ENCODE peak calls at places on chromosomes 4 and X, in six cellular contexts. S is fibroblast of lung, C is tibial artery, E is uterus, W is right lobe of liver, K is astrocyte. I is an unnamed sample.

GRCh38 chr4:112153222-112153791 is 8.1 kb downstream of the FAM241A start:
- DNase-seq in S (no peak), C (no peak), E (no peak), W (no peak), K (no peak), I (no peak)

GRCh38 chr4:105191621-105192210 is 45.0 kb downstream of the TET2 start:
- DNase-seq in S (no peak), C (no peak), E (no peak), W (no peak), K (peak; percentile 72), I (no peak)

GRCh38 chr4:181078236-181078635 is 1165.0 kb upstream of the TENM3 start:
- DNase-seq in S (peak; percentile 72), C (no peak), E (no peak), W (no peak), K (peak; percentile 53), I (no peak)

GRCh38 chr4:170698334-170698733 is 608.6 kb upstream of the AADAT start:
- DNase-seq in S (no peak), C (no peak), E (no peak), W (no peak), K (no peak), I (no peak)

GRCh38 chr4:87011340-87012034 is 76.7 kb downstream of the AFF1 start:
- DNase-seq in S (peak; percentile 80), C (no peak), E (peak; percentile 57), W (no peak), K (peak; percentile 90), I (no peak)

GRCh38 chr4:97123573-97123972 is 1019.7 kb downstream of the STPG2 start:
- DNase-seq in S (no peak), C (no peak), E (no peak), W (no peak), K (no peak), I (no peak)

GRCh38 chrX:49695276-49696180 is at the start of gene PAGE1:
- DNase-seq in S (no peak), C (no peak), E (no peak), W (no peak), K (no peak), I (no peak)

GRCh38 chr4:25068386-25068785 is 37.6 kb upstream of the LGI2 start:
- DNase-seq in S (no peak), C (no peak), E (no peak), W (no peak), K (no peak), I (no peak)

GRCh38 chrX:25519258-25519657 is 503.5 kb upstream of the ARX start:
- DNase-seq in S (no peak), C (no peak), E (no peak), W (no peak), K (no peak), I (no peak)

GRCh38 chr4:36003051-36003450 is 241.3 kb downstream of the ARAP2 start:
- DNase-seq in S (no peak), C (no peak), E (no peak), W (no peak), K (no peak), I (no peak)

GRCh38 chr4:78922207-78922606 is 17.0 kb downstream of the PAQR3 start:
- DNase-seq in S (peak; percentile 28), C (no peak), E (no peak), W (no peak), K (peak; percentile 54), I (no peak)

GRCh38 chrX:52341493-52341892 is 27.3 kb upstream of the XAGE2 start:
- DNase-seq in S (no peak), C (no peak), E (no peak), W (no peak), K (no peak), I (no peak)

GRCh38 chrX:86460760-86461159 is 312.5 kb downstream of the DACH2 start:
- DNase-seq in S (no peak), C (no peak), E (no peak), W (no peak), K (no peak), I (no peak)

GRCh38 chr4:86592553-86593249 is 1.4 kb upstream of the PTPN13 start:
- DNase-seq in S (no peak), C (no peak), E (no peak), W (no peak), K (peak; percentile 45), I (no peak)

GRCh38 chrX:26914232-26914631 is 548.9 kb downstream of the PPP4R3C start:
- DNase-seq in S (no peak), C (no peak), E (no peak), W (no peak), K (no peak), I (no peak)

GRCh38 chr4:173139561-173139960 is 29.1 kb upstream of the GALNT7 start:
- DNase-seq in S (no peak), C (no peak), E (no peak), W (no peak), K (no peak), I (no peak)

GRCh38 chr4:925771-926500 is 6.2 kb downstream of the GAK start:
- DNase-seq in S (no peak), C (peak; percentile 33), E (no peak), W (no peak), K (no peak), I (no peak)

GRCh38 chr4:85748654-85749053 is 273.7 kb downstream of the ARHGAP24 start:
- DNase-seq in S (peak; percentile 28), C (no peak), E (no peak), W (no peak), K (no peak), I (no peak)

GRCh38 chr4:109434007-109434792 is 585 bp downstream of the SEC24B start:
- DNase-seq in S (peak; percentile 38), C (peak; percentile 69), E (peak; percentile 29), W (peak; percentile 61), K (peak; percentile 13), I (peak; percentile 51)
- H3K4me1 ChIP-seq in S (peaks cover 8% of the 10 kb centered on the region), C (peaks cover 48% of the 10 kb centered on the region), E (peaks cover 4% of the 10 kb centered on the region), W (no peaks in the 10 kb centered on the region), K (peaks cover 7% of the 10 kb centered on the region), I (peaks cover 54% of the 10 kb centered on the region)

GRCh38 chr4:75046641-75047040 is 113.7 kb downstream of the PARM1 start:
- DNase-seq in S (no peak), C (no peak), E (no peak), W (no peak), K (no peak), I (no peak)

GRCh38 chr4:75051431-75051830 is 118.5 kb downstream of the PARM1 start:
- DNase-seq in S (no peak), C (no peak), E (no peak), W (no peak), K (no peak), I (no peak)

GRCh38 chr4:75046226-75046625 is 113.3 kb downstream of the PARM1 start:
- DNase-seq in S (no peak), C (no peak), E (no peak), W (no peak), K (no peak), I (no peak)

GRCh38 chr4:75042601-75043208 is 109.8 kb downstream of the PARM1 start:
- DNase-seq in S (no peak), C (no peak), E (no peak), W (no peak), K (no peak), I (no peak)

DNA sequence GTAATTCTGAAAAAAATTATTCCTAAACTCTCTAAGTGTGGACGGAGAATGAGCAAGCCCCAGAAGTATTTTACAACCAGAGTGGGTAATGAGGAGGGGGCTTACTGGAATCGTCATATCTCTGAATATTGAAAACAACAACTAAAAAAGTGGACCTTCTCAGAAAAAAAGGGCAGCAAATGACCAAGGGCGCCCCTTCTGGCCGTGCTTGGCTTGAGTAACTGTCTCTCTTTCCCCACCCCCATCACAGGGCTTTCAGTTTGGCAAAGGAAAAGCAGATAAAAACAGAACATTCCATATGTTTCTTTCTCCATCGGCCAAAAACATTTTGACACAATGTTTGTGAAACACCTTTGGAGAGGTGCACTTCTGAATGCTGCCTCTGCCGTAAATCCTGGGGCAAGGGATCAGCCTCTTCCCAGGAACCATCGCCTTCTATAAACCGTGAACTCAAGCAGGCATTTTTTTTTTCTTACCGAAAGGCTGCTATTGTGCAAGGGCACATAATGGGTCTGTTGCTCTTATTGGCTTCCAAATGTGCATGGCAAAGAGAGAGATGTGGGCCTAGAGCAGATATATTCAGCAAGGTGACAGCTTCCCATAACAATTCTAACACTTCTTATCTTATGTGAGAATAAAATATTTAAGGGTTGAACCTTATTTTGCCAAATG is 115.4 kb downstream of the PARM1 start:
- DNase-seq in S (no peak), C (no peak), E (no peak), W (no peak), K (no peak), I (no peak)
- TF ChIP-seq CTCF in S (no peak), C (no peak), E (no peak), W (no peak), K (no peak), I (no peak)

DNA sequence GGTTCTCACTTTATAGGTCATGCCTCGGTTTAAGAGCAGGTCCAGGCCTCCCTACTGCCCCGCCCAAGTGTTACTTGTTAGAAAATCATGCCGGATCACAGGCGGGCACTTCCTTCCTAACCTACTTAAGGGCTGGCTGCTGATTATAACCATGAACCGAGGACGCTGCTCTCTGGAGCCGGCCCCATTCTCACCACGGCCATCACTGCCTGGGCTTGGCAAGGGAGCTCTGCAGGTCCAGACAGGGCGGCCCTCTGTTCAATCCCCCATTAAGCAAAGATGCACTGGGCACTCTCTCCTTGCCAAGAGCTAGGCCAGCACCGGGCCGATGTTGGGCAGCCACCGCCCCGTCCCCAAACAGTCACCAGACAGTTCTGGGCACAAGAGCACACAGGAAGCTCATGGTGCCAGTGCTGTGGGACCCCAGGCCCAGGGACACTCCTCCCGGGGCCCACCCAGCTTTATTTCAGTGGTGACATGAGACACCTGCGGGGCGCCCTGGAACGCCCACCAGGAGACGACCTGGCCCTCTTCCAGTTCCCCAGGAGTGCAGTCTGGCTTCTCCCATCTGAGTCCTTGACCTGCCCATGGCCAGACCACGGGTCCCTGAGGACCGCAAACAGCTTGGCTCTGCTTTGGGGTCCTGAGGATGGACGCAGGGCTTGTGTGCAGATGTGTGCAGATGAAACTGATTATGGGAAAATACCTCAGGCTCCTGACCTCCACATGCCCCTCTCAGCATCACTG is 44.0 kb downstream of the ABLIM2 start:
- DNase-seq in S (no peak), C (no peak), E (no peak), W (no peak), K (no peak), I (peak; percentile 17)
- H3K27me3 ChIP-seq in S (no peaks in the 10 kb centered on the region), C (no peaks in the 10 kb centered on the region), E (no peaks in the 10 kb centered on the region), W (no peaks in the 10 kb centered on the region), K (peaks cover 15% of the 10 kb centered on the region), I (no peaks in the 10 kb centered on the region)

GRCh38 chr4:139763205-139763604 is 97.6 kb downstream of the MGST2 start:
- DNase-seq in S (no peak), C (no peak), E (no peak), W (no peak), K (no peak), I (no peak)

GRCh38 chr4:139761461-139761860 is 95.8 kb downstream of the MGST2 start:
- DNase-seq in S (no peak), C (no peak), E (no peak), W (no peak), K (peak; percentile 11), I (no peak)

GRCh38 chr4:139763668-139764067 is 98.0 kb downstream of the MGST2 start:
- DNase-seq in S (no peak), C (no peak), E (no peak), W (no peak), K (no peak), I (no peak)

GRCh38 chr4:139764192-139764591 is 98.6 kb downstream of the MGST2 start:
- DNase-seq in S (no peak), C (no peak), E (no peak), W (no peak), K (no peak), I (no peak)

DNA sequence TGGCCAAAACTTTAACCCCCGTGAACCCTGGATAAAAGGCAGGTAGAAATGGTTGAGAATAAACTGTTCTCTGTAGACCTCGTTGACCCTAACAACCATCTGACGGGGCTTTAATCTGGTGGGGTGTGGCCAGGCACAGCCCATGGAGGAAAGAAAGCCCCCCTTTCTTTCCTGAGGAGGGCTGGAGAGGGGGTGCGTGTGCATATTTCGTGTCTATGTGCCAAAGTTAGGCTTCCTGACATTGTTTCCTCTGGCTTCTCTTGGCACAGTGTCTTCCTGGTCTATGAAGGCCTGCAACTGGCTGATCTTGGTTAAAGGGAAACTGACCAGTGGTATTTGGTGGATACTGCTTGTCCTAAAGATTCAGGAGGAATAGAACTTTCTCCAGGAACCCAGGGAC is 97.1 kb downstream of the MGST2 start:
- DNase-seq in S (no peak), C (no peak), E (peak; percentile 45), W (no peak), K (no peak), I (no peak)
- H3K4me1 ChIP-seq in S (peaks cover 2% of the 10 kb centered on the region), C (peaks cover 34% of the 10 kb centered on the region), E (peaks cover 4% of the 10 kb centered on the region), W (no peaks in the 10 kb centered on the region), K (peaks cover 2% of the 10 kb centered on the region), I (peaks cover 57% of the 10 kb centered on the region)

I was measured in psoas muscle.